ENCODE peak calls at places on chromosomes 1 and 21, in four cellular contexts. A is psoas muscle, W is cardiac fibroblast, F is dorsolateral prefrontal cortex. U is an unnamed sample.

GRCh38 chr1:48917901-48918603 is 141.4 kb upstream of the BEND5 start:
- DNase-seq in A (peak), F (no peak), W (no peak), U (no peak)

GRCh38 chr1:96944743-96945142 is 223.2 kb downstream of the PTBP2 start:
- DNase-seq in F (no peak), A (no peak), W (no peak), U (no peak)

GRCh38 chr21:44983421-44984206 is 43.8 kb downstream of the SLX9 start:
- DNase-seq in F (no peak), W (no peak), A (peak), U (no peak)

GRCh38 chr21:42221581-42222345 is 2.8 kb downstream of the ABCG1 start:
- DNase-seq in A (no peak), W (peak), F (no peak), U (no peak)

GRCh38 chr1:117167402-117167801 is 43.3 kb downstream of the VTCN1 start:
- DNase-seq in W (no peak), F (no peak), A (no peak), U (no peak)

GRCh38 chr1:12315126-12315525 is 85.3 kb downstream of the VPS13D start:
- DNase-seq in W (peak), F (no peak), A (no peak), U (no peak)

GRCh38 chr21:32990666-32991065 is 35.1 kb upstream of the OLIG2 start:
- DNase-seq in F (no peak), A (no peak), W (no peak), U (no peak)

GRCh38 chr1:96487961-96488360 is 233.6 kb upstream of the PTBP2 start:
- DNase-seq in W (peak), A (no peak), F (no peak), U (no peak)

GRCh38 chr1:108327534-108328462 is 83.9 kb upstream of the NBPF4 start:
- DNase-seq in W (no peak), F (no peak), A (no peak), U (no peak)

GRCh38 chr1:12591267-12591938 is 26.6 kb downstream of the DHRS3 start:
- DNase-seq in F (peak), W (no peak), A (peak), U (no peak)

GRCh38 chr1:206589206-206589605 is 23.1 kb downstream of the EIF2D start:
- DNase-seq in W (peak), F (no peak), A (no peak), U (no peak)

GRCh38 chr1:176949033-176949662 is 215.4 kb downstream of the ASTN1 start:
- DNase-seq in F (peak), A (peak), W (peak), U (no peak)

GRCh38 chr1:51329443-51330325 is 678 bp downstream of the TTC39A start:
- DNase-seq in F (no peak), A (no peak), W (no peak), U (no peak)

GRCh38 chr1:10824821-10825540 is 28.5 kb upstream of the CASZ1 start:
- DNase-seq in W (peak), F (no peak), A (no peak), U (no peak)

GRCh38 chr1:56481140-56481694 is 98.1 kb downstream of the PLPP3 start:
- DNase-seq in F (no peak), W (no peak), A (no peak), U (no peak)

GRCh38 chr1:212667223-212668139 is 32.2 kb downstream of the BATF3 start:
- DNase-seq in F (no peak), W (peak), A (peak), U (no peak)

GRCh38 chr1:119080586-119080985 is 59.9 kb downstream of the WARS2 start:
- DNase-seq in A (peak), W (peak), F (no peak), U (no peak)

GRCh38 chr21:36450511-36450910 is 29.4 kb downstream of the CLDN14 start:
- DNase-seq in W (peak), A (no peak), F (no peak), U (no peak)

GRCh38 chr1:232628335-232629214 is 1.4 kb downstream of the SIPA1L2 start:
- DNase-seq in F (no peak), A (no peak), W (peak), U (no peak)

GRCh38 chr1:193318347-193318746 is 131.9 kb upstream of the B3GALT2 start:
- DNase-seq in F (no peak), A (no peak), W (no peak), U (no peak)

GRCh38 chr21:30444204-30444603 is 4.1 kb downstream of the KRTAP15-1 start:
- DNase-seq in W (no peak), A (no peak), F (no peak), U (no peak)

GRCh38 chr1:17377325-17377953 is 5.4 kb downstream of the PADI6 start:
- DNase-seq in A (no peak), F (no peak), W (no peak), U (no peak)

GRCh38 chr21:31656199-31657095 is 3.0 kb upstream of the SOD1 start:
- DNase-seq in W (no peak), F (no peak), A (no peak), U (no peak)

GRCh38 chr1:64111787-64112186 is 91.6 kb upstream of the UBE2U start:
- DNase-seq in A (no peak), W (no peak), F (no peak), U (no peak)
- TF ChIP-seq CTCF in A (no peak), W (no peak), F (no peak), U (no peak)

GRCh38 chr21:41148798-41149197 is 19.2 kb upstream of the BACE2 start:
- DNase-seq in W (no peak), A (no peak), F (no peak), U (no peak)

GRCh38 chr21:41149199-41149598 is 18.8 kb upstream of the BACE2 start:
- DNase-seq in F (no peak), W (no peak), A (no peak), U (no peak)

GRCh38 chr21:41143596-41144325 is 24.2 kb upstream of the BACE2 start:
- DNase-seq in F (no peak), W (no peak), A (no peak), U (no peak)

GRCh38 chr21:41147979-41148355 is 20.0 kb upstream of the BACE2 start:
- DNase-seq in F (no peak), W (no peak), A (no peak), U (no peak)

DNA sequence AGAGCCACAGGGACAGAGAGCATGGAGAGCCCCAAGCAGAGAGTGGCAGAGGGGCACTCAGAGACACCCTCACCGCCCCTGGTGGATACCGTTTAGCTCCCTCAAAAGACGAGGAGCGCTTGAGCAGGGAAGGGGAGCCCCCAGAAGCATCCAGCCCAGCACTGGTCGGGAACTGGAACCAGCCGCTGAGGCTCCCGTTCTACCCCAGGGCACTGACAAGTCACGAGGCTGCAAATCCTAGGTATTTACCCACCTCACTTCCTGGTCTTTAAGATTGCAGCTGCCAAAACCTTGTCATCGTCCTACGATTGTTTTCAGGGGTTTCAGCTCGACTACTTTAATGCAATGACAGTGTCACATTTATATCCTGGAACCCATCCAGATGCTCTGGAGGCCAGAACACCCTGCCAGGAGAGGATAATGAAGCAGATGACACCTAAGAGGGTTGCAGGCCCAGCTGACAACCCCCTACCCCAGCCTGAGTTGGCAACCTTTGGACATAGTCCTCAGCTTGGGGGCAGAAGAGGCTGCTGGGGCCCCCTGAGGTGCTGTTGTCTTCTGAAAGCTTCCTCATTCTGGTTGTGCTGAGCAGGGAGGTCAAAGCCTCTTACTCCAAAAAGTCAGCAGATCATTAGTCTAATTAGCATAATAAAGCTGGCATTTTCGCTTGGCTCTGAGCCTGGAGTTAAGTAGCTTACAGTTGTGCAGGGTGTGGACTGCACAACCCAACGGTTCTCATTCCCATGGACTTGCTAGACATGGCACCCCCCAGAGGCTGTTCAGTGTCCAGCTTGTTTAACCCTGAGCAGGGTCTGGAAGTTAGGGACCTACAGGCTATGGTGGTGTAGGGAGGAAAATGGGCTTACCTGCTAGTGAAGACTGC is 20.6 kb upstream of the BACE2 start:
- DNase-seq in W (no peak), A (no peak), F (no peak), U (no peak)
- TF ChIP-seq CTCF in W (no peak), A (no peak), F (no peak), U (no peak)

GRCh38 chr1:32273389-32274208 is 18.3 kb upstream of the HDAC1 start:
- DNase-seq in W (no peak), F (no peak), A (no peak), U (no peak)
- TF ChIP-seq CTCF in W (no peak), F (no peak), A (no peak), U (no peak)

GRCh38 chr1:52670599-52670998 is 27.5 kb downstream of the COA7 start:
- DNase-seq in W (no peak), F (no peak), A (no peak), U (no peak)
- TF ChIP-seq CTCF in W (no peak), F (no peak), A (no peak), U (no peak)

GRCh38 chr1:110339427-110340206 is 440 bp downstream of the RBM15 start:
- DNase-seq in A (peak), W (peak), F (peak), U (no peak)
- TF ChIP-seq CTCF in A (peak), W (peak), F (peak), U (no peak)

DNA sequence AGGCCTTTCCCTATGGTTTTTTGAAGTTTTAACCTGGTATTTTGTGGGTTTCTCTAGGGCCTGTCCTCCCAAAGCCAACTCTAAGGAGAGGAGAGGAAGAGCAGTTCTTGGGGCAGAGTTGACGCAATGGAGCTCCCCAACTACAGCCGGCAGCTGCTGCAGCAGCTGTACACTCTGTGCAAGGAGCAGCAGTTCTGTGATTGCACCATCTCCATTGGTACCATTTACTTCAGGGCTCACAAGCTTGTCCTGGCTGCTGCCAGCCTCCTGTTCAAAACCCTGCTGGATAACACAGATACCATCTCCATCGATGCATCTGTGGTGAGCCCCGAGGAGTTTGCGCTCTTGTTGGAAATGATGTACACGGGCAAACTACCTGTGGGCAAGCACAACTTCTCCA is 38.2 kb downstream of the ZBTB40 start:
- DNase-seq in F (no peak), W (no peak), A (no peak), U (no peak)
- TF ChIP-seq CTCF in F (no peak), W (no peak), A (no peak), U (no peak)

GRCh38 chr1:33078030-33078591 is 2.8 kb upstream of the AZIN2 start:
- DNase-seq in W (no peak), F (no peak), A (no peak), U (no peak)

GRCh38 chr1:33070628-33071027 is 10.3 kb upstream of the AZIN2 start:
- DNase-seq in W (no peak), F (no peak), A (no peak), U (no peak)

GRCh38 chr1:33074193-33074945 is 6.6 kb upstream of the AZIN2 start:
- DNase-seq in F (peak), W (no peak), A (no peak), U (no peak)

GRCh38 chr1:33072707-33073106 is 8.2 kb upstream of the AZIN2 start:
- DNase-seq in F (no peak), W (no peak), A (no peak), U (no peak)
- TF ChIP-seq CTCF in F (no peak), W (no peak), A (no peak), U (no peak)

DNA sequence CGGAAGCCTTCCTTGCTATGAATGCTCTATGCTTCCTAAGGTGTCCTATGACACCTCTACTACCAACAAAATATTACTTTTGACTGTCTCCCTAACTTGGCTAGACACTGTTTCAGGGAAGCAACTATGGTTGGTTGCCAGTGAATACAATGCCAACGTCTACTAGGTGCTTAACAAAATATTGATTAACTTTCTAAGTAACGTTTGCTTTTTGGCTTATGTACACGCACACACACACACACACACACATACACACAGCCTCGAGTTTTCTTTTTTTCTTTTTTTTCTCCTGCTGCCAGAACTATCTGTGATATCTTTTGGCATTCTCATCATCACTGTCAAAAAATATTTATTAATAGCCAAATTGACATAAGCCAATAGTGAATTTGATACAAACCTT is 864.0 kb downstream of the PLA2G4A start:
- DNase-seq in F (no peak), W (no peak), A (no peak), U (no peak)
- TF ChIP-seq CTCF in F (no peak), W (no peak), A (no peak), U (no peak)